ENCODE peak calls at places on chromosomes 5 and 9, in eight cellular contexts. D is ACHN; W is astrocyte of the hippocampus; Z is B cell; N is A172; J is stimulated activated CD4-positive, alpha-beta T cell treated with anti-CD3 and anti-CD28 coated beads, TNF-alpha, amount 100 ng/mL, for 4 hours; U is amniotic stem cell; F is activated naive CD8-positive, alpha-beta T cell treated with anti-CD3 and anti-CD28 coated beads for 36 hours. E is an unnamed sample.

GRCh38 chr9:115071176-115071575 is 46.8 kb downstream of the TNC start:
- DNase-seq in D (no peak), W (no peak), Z (no peak), N (no peak), J (no peak), U (no peak), F (no peak), E (no peak)

GRCh38 chr5:154758501-154758900 is 3.3 kb downstream of the LARP1 start:
- DNase-seq in D (no peak), W (no peak), Z (no peak), N (no peak), J (no peak), U (no peak), F (no peak), E (no peak)

GRCh38 chr5:67181648-67182218 is 14.9 kb downstream of the CD180 start:
- DNase-seq in D (no peak), W (no peak), Z (no peak), N (no peak), J (no peak), U (no peak), F (no peak), E (no peak)

GRCh38 chr5:172853355-172853975 is 19.4 kb downstream of the ERGIC1 start:
- DNase-seq in D (no peak), W (no peak), Z (no peak), N (no peak), J (no peak), U (no peak), F (no peak), E (no peak)

GRCh38 chr9:96612105-96612965 is 7.3 kb downstream of the CDC14B start:
- DNase-seq in D (peak), W (peak), Z (no peak), N (peak), J (no peak), U (peak), F (no peak), E (peak)

GRCh38 chr5:175867587-175868347 is 3.6 kb upstream of the CPLX2 start:
- DNase-seq in D (peak), W (no peak), Z (no peak), N (no peak), J (no peak), U (no peak), F (peak), E (peak)

GRCh38 chr5:37005946-37006540 is 129.5 kb downstream of the NIPBL start:
- DNase-seq in D (peak), W (peak), Z (peak), N (peak), J (no peak), U (no peak), F (no peak), E (no peak)

GRCh38 chr9:131169567-131169966 is 44.2 kb downstream of the NUP214 start:
- DNase-seq in D (no peak), W (no peak), Z (no peak), N (no peak), J (no peak), U (no peak), F (no peak), E (no peak)

GRCh38 chr5:56757077-56757476 is 58.3 kb upstream of the MAP3K1 start:
- DNase-seq in D (no peak), W (peak), Z (no peak), N (peak), J (no peak), U (no peak), F (no peak), E (no peak)

GRCh38 chr9:93167185-93167584 is 16.8 kb upstream of the WNK2 start:
- DNase-seq in D (no peak), W (no peak), Z (no peak), N (no peak), J (no peak), U (no peak), F (no peak), E (no peak)

E was measured in NCI-H1417.